ENCODE peak calls at places on chromosomes 2 and 18, in ten cellular contexts. D is tibial nerve; W is neuronal stem cell; A is cardiac muscle cell; H is right cardiac atrium; J is IMR-90; Q is naive thymus-derived CD4-positive, alpha-beta T cell; L is psoas muscle; E is keratinocyte; S is ovary. N is an unnamed sample. For H3K9me3, the result is how much of the 10 kb centered on the place peaks cover.

GRCh38 chr18:47343291-47343690 is 91.8 kb upstream of the SKOR2 start:
- DNase-seq in L (no peak), Q (no peak), D (no peak), S (no peak), J (no peak), W (no peak), E (no peak), H (no peak), A (no peak), N (no peak)

GRCh38 chr2:69214898-69215297 is 172.1 kb downstream of the GFPT1 start:
- DNase-seq in H (peak), J (peak), S (no peak), D (no peak), L (no peak), W (no peak), A (peak), E (no peak), Q (no peak), N (no peak)

GRCh38 chr18:37538526-37539205 is 26.9 kb downstream of the CELF4 start:
- DNase-seq in A (no peak), D (no peak), Q (no peak), W (no peak), E (no peak), J (no peak), L (no peak), S (no peak), H (no peak), N (no peak)

GRCh38 chr2:66432801-66433694 is 1.9 kb upstream of the MEIS1 start:
- DNase-seq in E (peak), L (peak), Q (no peak), J (peak), A (peak), H (peak), D (peak), S (peak), W (peak), N (peak)

GRCh38 chr2:212381428-212382102 is 157.0 kb downstream of the ERBB4 start:
- DNase-seq in W (no peak), D (no peak), H (no peak), E (no peak), S (no peak), J (no peak), L (no peak), A (no peak), Q (no peak), N (no peak)

GRCh38 chr2:151246152-151246551 is 15.5 kb downstream of the RBM43 start:
- DNase-seq in Q (no peak), H (no peak), D (no peak), W (no peak), J (no peak), L (no peak), A (no peak), E (no peak), S (no peak), N (no peak)

GRCh38 chr2:132849118-132849517 is 179.1 kb upstream of the LYPD1 start:
- DNase-seq in W (no peak), Q (no peak), S (no peak), J (peak), H (no peak), L (no peak), D (no peak), A (peak), E (no peak), N (no peak)

GRCh38 chr2:86027913-86028762 is 77.5 kb downstream of the POLR1A start:
- DNase-seq in J (no peak), W (no peak), A (no peak), E (no peak), L (peak), D (no peak), Q (no peak), H (no peak), S (no peak), N (no peak)

GRCh38 chr18:34592961-34593382 is 117.1 kb upstream of the DTNA start:
- DNase-seq in Q (no peak), W (peak), D (no peak), A (peak), S (peak), L (peak), E (no peak), H (peak), J (peak), N (peak)

GRCh38 chr2:27958711-27959378 is 68.3 kb downstream of the BABAM2 start:
- DNase-seq in J (peak), D (no peak), Q (no peak), S (no peak), H (no peak), A (peak), L (no peak), E (no peak), W (no peak), N (no peak)

GRCh38 chr2:186874713-186875112 is 25.7 kb upstream of the ZSWIM2 start:
- DNase-seq in W (no peak), J (no peak), H (no peak), Q (no peak), A (no peak), L (no peak), E (no peak), S (no peak), D (no peak), N (no peak)

GRCh38 chr2:204776781-204777559 is 231.7 kb downstream of the PARD3B start:
- DNase-seq in S (no peak), H (no peak), L (no peak), A (peak), D (no peak), J (peak), Q (no peak), E (no peak), W (no peak), N (no peak)

GRCh38 chr18:9103488-9103887 is 989 bp downstream of the NDUFV2 start:
- DNase-seq in S (no peak), J (peak), D (no peak), A (peak), L (no peak), W (no peak), Q (no peak), E (no peak), H (no peak), N (no peak)

GRCh38 chr2:2642906-2643890 is 312.1 kb upstream of the MYT1L start:
- DNase-seq in Q (no peak), H (no peak), S (no peak), A (no peak), J (no peak), E (no peak), W (no peak), L (no peak), D (no peak), N (no peak)

GRCh38 chr2:106607371-106607770 is 120.2 kb downstream of the CD8B2 start:
- DNase-seq in W (no peak), H (no peak), E (no peak), S (no peak), Q (no peak), A (no peak), J (no peak), L (no peak), D (no peak), N (no peak)

GRCh38 chr2:182129188-182129707 is 143.6 kb downstream of the PPP1R1C start:
- DNase-seq in E (no peak), L (no peak), W (no peak), S (no peak), J (no peak), Q (no peak), H (no peak), A (no peak), D (no peak), N (no peak)

GRCh38 chr2:157498501-157498900 is 54.6 kb upstream of the CYTIP start:
- DNase-seq in A (no peak), S (no peak), J (no peak), W (no peak), D (no peak), E (no peak), H (no peak), L (no peak), Q (no peak), N (no peak)

GRCh38 chr2:232809349-232810124 is 33.2 kb upstream of the KCNJ13 start:
- DNase-seq in J (no peak), Q (no peak), A (no peak), L (peak), E (no peak), H (peak), S (no peak), D (no peak), W (no peak), N (no peak)

GRCh38 chr2:233100192-233100998 is 40.3 kb downstream of the INPP5D start:
- DNase-seq in H (no peak), A (no peak), S (no peak), D (no peak), W (no peak), L (no peak), J (no peak), Q (peak), E (no peak), N (no peak)

GRCh38 chr2:3631161-3631850 is 26.7 kb upstream of the ALLC start:
- DNase-seq in H (peak), E (no peak), A (no peak), J (no peak), D (no peak), L (peak), W (no peak), S (peak), Q (no peak), N (peak)

GRCh38 chr18:26511339-26512071 is 36.8 kb downstream of the KCTD1 start:
- DNase-seq in S (no peak), E (no peak), D (no peak), J (no peak), L (no peak), Q (no peak), H (no peak), A (no peak), W (no peak), N (no peak)

GRCh38 chr2:109558076-109558882 is 55.5 kb downstream of the SEPTIN10 start:
- DNase-seq in S (no peak), W (no peak), H (no peak), A (peak), E (peak), J (peak), L (no peak), Q (no peak), D (no peak), N (peak)

GRCh38 chr2:88481937-88482336 is 29.4 kb upstream of the FOXI3 start:
- DNase-seq in W (no peak), A (peak), D (no peak), E (no peak), J (peak), Q (no peak), H (no peak), L (no peak), S (no peak), N (no peak)

GRCh38 chr2:101140978-101141655 is 10.1 kb downstream of the TBC1D8 start:
- DNase-seq in E (no peak), A (no peak), J (peak), L (no peak), H (no peak), D (no peak), Q (no peak), S (no peak), W (no peak), N (no peak)

GRCh38 chr2:166314022-166314759 is 61.6 kb downstream of the SCN9A start:
- DNase-seq in J (peak), D (no peak), E (peak), S (no peak), H (no peak), L (no peak), Q (no peak), A (peak), W (no peak), N (no peak)

GRCh38 chr2:19667085-19667484 is 234.7 kb downstream of the TTC32 start:
- DNase-seq in L (no peak), J (peak), E (no peak), D (no peak), W (no peak), Q (no peak), A (peak), H (no peak), S (no peak), N (no peak)

GRCh38 chr2:129767346-129767745 is 212.1 kb upstream of the RAB6C start:
- DNase-seq in H (no peak), L (no peak), A (no peak), E (no peak), J (no peak), W (no peak), D (no peak), Q (no peak), S (no peak), N (no peak)

GRCh38 chr2:129764376-129765325 is 214.8 kb upstream of the RAB6C start:
- DNase-seq in J (no peak), Q (no peak), E (no peak), H (no peak), D (no peak), S (no peak), L (no peak), A (no peak), W (no peak), N (no peak)

GRCh38 chr2:129766159-129766485 is 213.3 kb upstream of the RAB6C start:
- DNase-seq in L (no peak), D (no peak), J (no peak), H (no peak), A (no peak), Q (no peak), W (no peak), S (no peak), E (no peak), N (no peak)

GRCh38 chr2:129766594-129766993 is 212.9 kb upstream of the RAB6C start:
- DNase-seq in W (no peak), J (no peak), A (no peak), S (no peak), D (no peak), Q (no peak), E (no peak), H (no peak), L (no peak), N (no peak)

GRCh38 chr2:129765326-129766158 is 213.9 kb upstream of the RAB6C start:
- DNase-seq in S (no peak), D (no peak), Q (no peak), A (no peak), W (no peak), E (no peak), H (no peak), L (no peak), J (no peak), N (no peak)
- H3K9me3 ChIP-seq in S (under half), D (under half), Q (under half), A (under half), W (under half), E (under half), H (under half), L (under half), J (under half), N (under half)

DNA sequence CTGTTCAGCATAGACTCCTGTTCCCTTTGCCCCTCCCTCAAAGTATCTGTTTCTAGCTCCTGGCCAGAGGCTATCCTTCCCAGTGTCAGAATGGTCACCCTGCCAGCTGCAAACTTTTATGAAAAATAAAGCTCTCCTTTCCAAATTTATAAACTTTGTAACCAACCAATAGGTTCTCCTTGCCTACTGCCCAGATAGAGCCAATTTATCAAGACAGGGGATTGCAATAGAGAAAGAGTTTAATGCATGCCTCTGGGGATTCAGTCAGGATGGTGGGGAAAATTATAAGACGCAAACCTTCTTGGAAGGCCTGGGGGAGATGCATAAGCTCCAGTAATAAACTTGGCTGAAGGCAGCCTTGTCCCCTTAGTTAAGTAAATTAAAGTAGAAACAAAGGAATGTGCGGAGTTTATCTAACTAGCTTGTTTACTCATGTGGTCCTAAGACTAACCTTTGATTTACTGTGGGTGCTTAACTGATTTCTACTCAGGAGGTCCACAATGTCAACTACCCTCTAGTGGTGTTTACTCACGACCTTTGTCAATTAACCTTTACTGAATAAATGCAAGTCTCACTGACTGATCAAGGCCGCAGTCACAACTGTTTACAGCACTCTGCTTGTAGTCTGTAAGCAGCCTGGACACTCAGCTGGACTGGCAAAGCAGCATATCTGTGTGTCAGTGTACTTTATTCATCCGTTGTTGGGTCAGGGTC is 42.9 kb upstream of the PDK1 start:
- DNase-seq in W (no peak), S (no peak), H (no peak), E (no peak), J (no peak), A (no peak), Q (no peak), L (no peak), D (no peak), N (no peak)
- H3K9me3 ChIP-seq in W (under half), S (under half), H (under half), E (under half), J (under half), A (under half), Q (under half), L (under half), D (under half), N (under half)

DNA sequence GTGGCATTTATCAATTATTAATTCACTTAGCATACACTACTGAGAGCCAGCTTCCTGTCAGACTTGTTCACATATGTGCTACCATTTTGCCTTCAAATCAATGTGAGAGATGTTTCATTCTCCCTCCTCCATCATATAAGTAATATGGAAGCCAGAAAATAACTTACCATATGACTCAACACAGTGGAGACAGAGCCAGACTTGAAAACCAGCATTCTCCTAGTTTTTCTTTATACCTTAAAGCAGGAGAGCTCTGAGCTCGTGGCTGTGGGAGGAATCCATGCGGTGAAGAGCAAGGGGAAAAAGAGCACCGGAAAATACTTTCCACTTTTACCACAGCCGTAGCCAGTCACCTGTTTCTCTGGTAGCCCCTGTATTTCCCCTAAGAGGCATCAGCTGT is 214.9 kb upstream of the LRATD1 start:
- DNase-seq in E (no peak), J (no peak), L (no peak), A (no peak), Q (no peak), W (no peak), D (no peak), S (no peak), H (no peak), N (no peak)
- H3K9me3 ChIP-seq in E (under half), J (under half), L (under half), A (under half), Q (under half), W (under half), D (under half), S (under half), H (under half), N (under half)

GRCh38 chr18:79933765-79934164 is 17.7 kb downstream of the SLC66A2 start:
- DNase-seq in S (peak), J (no peak), D (no peak), L (peak), H (no peak), W (no peak), E (no peak), A (peak), Q (no peak), N (peak)
- H3K9me3 ChIP-seq in S (under half), J (under half), D (under half), L (under half), H (under half), W (half or more), E (under half), A (under half), Q (half or more), N (under half)

GRCh38 chr2:115484983-115485382 is 1042.5 kb downstream of the DPP10 start:
- DNase-seq in Q (no peak), W (no peak), A (no peak), J (no peak), E (no peak), H (no peak), D (no peak), L (no peak), S (no peak), N (no peak)

GRCh38 chr2:115484483-115484882 is 1042.0 kb downstream of the DPP10 start:
- DNase-seq in S (no peak), W (no peak), L (no peak), D (no peak), Q (no peak), H (no peak), J (no peak), A (no peak), E (no peak), N (no peak)

GRCh38 chr2:115483631-115484030 is 1041.2 kb downstream of the DPP10 start:
- DNase-seq in E (no peak), W (no peak), D (no peak), S (no peak), A (no peak), H (no peak), Q (no peak), J (no peak), L (no peak), N (no peak)

DNA sequence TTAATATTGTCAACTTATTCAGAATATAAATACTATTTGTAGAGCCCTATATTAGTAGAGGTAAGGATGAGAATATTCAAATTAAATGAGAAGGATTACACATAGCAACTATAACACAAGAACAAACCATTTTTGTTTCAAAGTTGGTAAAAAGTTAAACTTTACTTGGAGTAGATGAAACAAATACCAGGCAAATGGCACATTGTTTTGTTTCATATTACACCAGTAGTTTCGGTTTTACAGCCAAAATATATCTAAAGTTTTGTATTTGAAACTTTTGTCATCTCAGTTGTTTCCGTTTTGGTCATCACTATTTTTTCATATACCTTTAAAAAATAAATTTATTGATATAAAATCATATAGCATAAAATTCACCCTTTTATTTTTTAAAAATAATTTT is 1039.4 kb downstream of the DPP10 start:
- DNase-seq in D (no peak), S (no peak), Q (no peak), L (no peak), W (no peak), E (no peak), H (no peak), A (no peak), J (no peak), N (no peak)
- H3K9me3 ChIP-seq in D (under half), S (under half), Q (under half), L (under half), W (under half), E (under half), H (under half), A (under half), J (under half), N (under half)

GRCh38 chr2:195051401-195051800 is 605.6 kb upstream of the SLC39A10 start:
- DNase-seq in Q (no peak), L (no peak), E (no peak), S (no peak), J (no peak), A (no peak), D (no peak), W (no peak), H (no peak), N (no peak)

GRCh38 chr2:195047955-195048354 is 609.1 kb upstream of the SLC39A10 start:
- DNase-seq in J (no peak), D (no peak), H (no peak), L (no peak), S (no peak), E (no peak), A (no peak), Q (no peak), W (no peak), N (no peak)

DNA sequence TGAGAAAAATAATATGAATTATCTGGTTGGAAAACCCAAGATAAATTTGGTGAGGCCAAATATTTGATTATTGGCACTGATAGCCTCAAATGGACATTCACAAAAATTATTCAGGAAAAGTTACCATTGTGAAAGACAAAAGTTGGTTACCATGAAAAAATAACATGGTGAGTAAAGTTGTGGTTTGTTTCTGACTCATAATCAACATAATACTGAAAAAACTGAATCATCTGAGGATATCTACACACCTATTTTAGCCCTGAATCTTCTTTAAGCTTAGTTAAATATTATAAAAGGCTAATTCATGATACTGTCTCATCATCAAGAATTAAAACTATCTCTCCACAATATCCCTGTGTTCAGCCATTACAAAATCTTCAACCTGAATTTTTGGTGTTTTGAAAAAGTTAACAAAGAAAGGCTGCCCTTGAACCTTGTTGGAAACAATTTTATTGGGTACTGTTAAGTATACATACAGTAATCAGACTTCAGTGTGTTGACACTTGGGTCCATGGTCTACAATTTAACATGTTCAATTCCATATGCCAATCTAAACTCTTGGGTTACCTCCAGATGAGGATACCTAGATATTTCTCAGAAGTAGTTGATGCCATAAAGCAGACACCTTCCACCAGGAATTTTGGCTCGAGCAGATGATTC is 607.5 kb upstream of the SLC39A10 start:
- DNase-seq in H (no peak), S (no peak), L (no peak), A (no peak), J (no peak), Q (no peak), D (no peak), W (no peak), E (no peak), N (no peak)
- H3K9me3 ChIP-seq in H (under half), S (under half), L (under half), A (under half), J (under half), Q (under half), D (under half), W (under half), E (under half), N (under half)